ENCODE peak calls at places on chromosomes 12 and 14, in eight cellular contexts. M is PC-3, L is K562, F is trophoblast cell, H is H9, Q is neural progenitor cell, T is mammary epithelial cell, P is osteoblast. G is an unnamed sample.
A peak's percentile ranks its signal among the peaks of the same experiment; 100 is the strongest.

GRCh38 chr14:52918486-52918885 is 32.4 kb downstream of the FERMT2 start:
- DNase-seq in H (no peak), L (no peak), M (peak; percentile 91), Q (no peak), T (peak; percentile 52), F (no peak), P (no peak), G (peak; percentile 64)

GRCh38 chr12:26010293-26010821 is 51.9 kb downstream of the RASSF8 start:
- DNase-seq in P (no peak), L (no peak), T (peak; percentile 53), F (no peak), H (no peak), M (peak; percentile 90), Q (peak; percentile 43), G (no peak)

GRCh38 chr14:50615056-50615455 is 53.0 kb downstream of the SAV1 start:
- DNase-seq in L (no peak), P (no peak), T (no peak), M (no peak), F (no peak), H (no peak), Q (no peak), G (no peak)

GRCh38 chr12:52311282-52311643 is 9.9 kb downstream of the KRT83 start:
- DNase-seq in P (peak; percentile 70), Q (no peak), M (no peak), F (peak; percentile 62), L (no peak), T (no peak), H (no peak), G (no peak)

GRCh38 chr12:14776236-14776959 is 26.9 kb downstream of the WBP11 start:
- DNase-seq in F (no peak), M (peak; percentile 38), L (no peak), H (no peak), Q (no peak), P (peak; percentile 82), T (no peak), G (peak; percentile 23)

GRCh38 chr12:101941306-101942000 is 64.1 kb downstream of the DRAM1 start:
- DNase-seq in M (no peak), F (no peak), P (peak; percentile 68), H (no peak), Q (no peak), L (no peak), T (no peak), G (peak; percentile 41)

GRCh38 chr12:57734586-57734985 is 4.0 kb downstream of the AGAP2 start:
- DNase-seq in F (peak; percentile 24), Q (no peak), H (no peak), L (no peak), M (no peak), P (peak; percentile 69), T (no peak), G (no peak)

GRCh38 chr14:56378046-56378445 is 201.6 kb upstream of the TMEM260 start:
- DNase-seq in Q (no peak), T (no peak), P (no peak), M (no peak), H (no peak), F (no peak), L (no peak), G (no peak)

GRCh38 chr12:106304797-106305196 is 2.3 kb downstream of the TCP11L2 start:
- DNase-seq in T (no peak), Q (no peak), P (no peak), L (no peak), H (no peak), M (no peak), F (no peak), G (no peak)

GRCh38 chr12:102966200-102966941 is 8.9 kb downstream of the ASCL1 start:
- DNase-seq in F (no peak), L (no peak), M (no peak), P (no peak), H (no peak), T (no peak), Q (peak; percentile 31), G (no peak)

GRCh38 chr12:119168721-119169120 is 10.0 kb upstream of the HSPB8 start:
- DNase-seq in L (no peak), P (no peak), M (no peak), Q (no peak), T (no peak), F (peak; percentile 58), H (no peak), G (no peak)

GRCh38 chr12:69834147-69834546 is 9.1 kb downstream of the MYRFL start:
- DNase-seq in T (no peak), Q (no peak), H (no peak), P (no peak), M (no peak), F (no peak), L (no peak), G (no peak)

GRCh38 chr12:12885060-12885792 is 6.1 kb upstream of the GPRC5A start:
- DNase-seq in T (no peak), F (no peak), P (no peak), H (peak; percentile 69), M (no peak), Q (peak; percentile 18), L (no peak), G (no peak)

GRCh38 chr12:96501139-96501741 is 11.9 kb downstream of the CFAP54 start:
- DNase-seq in F (peak; percentile 28), H (peak; percentile 45), M (peak; percentile 85), T (peak; percentile 88), P (no peak), Q (no peak), L (peak; percentile 53), G (peak; percentile 85)

DNA sequence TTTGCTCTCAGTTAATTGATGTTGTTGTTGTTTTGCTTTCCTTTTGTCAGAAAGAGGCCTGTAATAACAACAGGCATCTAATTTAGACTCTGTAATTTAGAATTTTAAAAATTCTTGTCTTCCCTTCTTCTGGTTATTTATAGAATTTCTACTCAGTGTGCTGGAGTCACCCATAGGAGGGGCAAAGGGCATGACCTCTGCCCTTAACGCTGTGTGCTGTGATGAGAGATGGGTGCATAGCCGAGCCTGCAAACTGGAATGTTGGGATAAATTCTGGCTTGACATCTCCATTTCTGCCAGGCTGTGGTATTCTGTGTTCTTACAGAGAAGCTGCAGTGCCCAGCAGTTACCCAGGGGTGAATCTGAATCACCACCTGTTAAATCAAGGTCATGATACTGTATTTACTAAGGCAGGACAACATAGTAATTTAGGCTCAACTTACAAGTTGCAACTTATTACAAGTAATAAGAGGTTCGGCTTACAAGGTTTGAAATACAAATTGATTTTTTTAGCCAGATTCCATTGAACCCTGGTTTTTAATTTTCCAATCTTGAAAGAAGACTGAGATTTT is 53.3 kb downstream of the TRAF3 start:
- DNase-seq in L (no peak), P (no peak), F (no peak), T (no peak), H (no peak), Q (no peak), M (no peak), G (no peak)
- H3K4me2 ChIP-seq in L (no peak overlapping the region), P (no peak overlapping the region), F (no peak overlapping the region), T (no peak overlapping the region), H (no peak overlapping the region), Q (no peak overlapping the region), M (no peak overlapping the region), G (no peak overlapping the region)

DNA sequence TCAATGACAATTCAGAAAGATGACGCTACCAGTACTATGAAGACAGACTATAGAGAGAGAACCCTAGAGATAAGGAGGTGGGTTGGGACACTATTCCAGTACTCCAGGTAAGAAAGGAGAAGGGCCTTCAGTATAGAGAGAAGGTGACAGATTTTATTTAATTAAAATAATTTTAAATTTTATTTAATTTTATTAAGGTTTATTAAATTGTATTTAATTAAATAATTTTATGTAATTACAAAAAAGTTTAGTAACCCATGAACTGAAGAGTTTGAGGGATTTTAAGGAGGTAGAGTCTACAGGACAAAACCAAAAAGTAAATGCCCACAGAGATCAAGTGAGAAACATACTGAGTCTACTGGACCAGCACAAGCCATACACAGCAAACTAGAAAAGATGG is 20.3 kb downstream of the TMED10 start:
- DNase-seq in H (no peak), F (peak; percentile 39), M (no peak), P (no peak), L (no peak), T (no peak), Q (no peak), G (no peak)
- H3K27ac ChIP-seq in H (no peak overlapping the region), F (no peak overlapping the region), M (no peak overlapping the region), P (no peak overlapping the region), L (no peak overlapping the region), T (no peak overlapping the region), Q (no peak overlapping the region), G (no peak overlapping the region)

GRCh38 chr12:131963381-131963780 is 13.6 kb downstream of the EP400 start:
- DNase-seq in M (no peak), Q (no peak), L (no peak), H (no peak), T (no peak), F (no peak), P (no peak), G (no peak)
- H3K79me2 ChIP-seq in M (peaks cover 87% of the 10 kb centered on the region), Q (peaks cover 89% of the 10 kb centered on the region), L (peaks cover 83% of the 10 kb centered on the region), H (peaks cover 7% of the 10 kb centered on the region), T (peaks cover 90% of the 10 kb centered on the region), F (peaks cover 2% of the 10 kb centered on the region), P (peaks cover 87% of the 10 kb centered on the region), G (peaks cover 65% of the 10 kb centered on the region)

GRCh38 chr12:27614386-27614785 is 81.9 kb upstream of the REP15 start:
- DNase-seq in L (no peak), P (no peak), M (no peak), T (no peak), Q (no peak), F (no peak), H (no peak), G (no peak)
- H3K4me2 ChIP-seq in L (no peak overlapping the region), P (no peak overlapping the region), M (no peak overlapping the region), T (no peak overlapping the region), Q (no peak overlapping the region), F (no peak overlapping the region), H (no peak overlapping the region), G (no peak overlapping the region)

DNA sequence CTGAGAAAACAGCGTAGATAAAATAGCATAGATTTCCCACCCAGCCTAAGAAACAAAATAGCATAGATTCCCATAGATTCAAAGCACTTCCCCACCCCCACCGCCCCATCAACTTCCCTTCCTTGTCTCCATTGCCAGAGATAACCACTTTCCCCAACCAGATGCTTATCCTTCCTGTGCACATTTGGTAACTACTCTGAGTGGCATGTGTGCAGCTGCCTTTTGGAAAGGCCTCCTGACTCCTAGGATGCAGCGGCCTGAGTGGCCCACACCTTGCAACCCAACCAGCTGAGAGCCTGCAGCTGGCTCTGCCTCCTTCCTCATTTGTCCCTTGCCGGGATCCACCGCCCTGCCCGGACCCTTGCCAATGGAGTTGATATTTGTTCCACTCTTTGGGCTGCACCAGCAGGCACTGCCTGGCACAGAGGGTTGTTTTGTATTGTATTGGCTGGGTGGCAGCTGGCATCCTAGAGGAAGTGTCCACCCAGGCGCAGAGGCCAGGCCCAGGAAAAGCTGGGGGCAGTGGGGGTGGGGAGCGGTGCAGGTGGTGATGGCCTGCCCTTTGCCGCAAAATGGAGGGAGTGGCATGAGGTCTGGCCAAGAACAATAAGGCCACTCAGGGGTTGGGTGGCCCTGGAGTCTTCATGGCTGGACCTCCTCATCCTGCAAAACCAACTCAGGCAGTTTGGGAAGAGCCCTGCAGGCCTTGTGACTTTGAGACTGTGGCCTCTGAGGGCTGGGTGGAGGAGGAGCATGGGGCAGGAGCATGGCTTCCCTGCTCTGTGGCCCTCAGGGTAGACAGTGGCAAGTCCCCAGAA is 4.9 kb downstream of the SLC48A1 start:
- DNase-seq in L (peak; percentile 89), M (no peak), P (peak; percentile 87), H (no peak), Q (no peak), T (no peak), F (peak; percentile 60), G (no peak)
- H3K27ac ChIP-seq in L (peak overlapping the region; percentile 92), M (no peak overlapping the region), P (no peak overlapping the region), H (no peak overlapping the region), Q (no peak overlapping the region), T (no peak overlapping the region), F (no peak overlapping the region), G (no peak overlapping the region)